ENCODE peak calls at places on chromosomes 3 and 15, in six cellular contexts. One of them, this sample, is unnamed.

GRCh38 chr15:73586006-73586654 is 47.1 kb downstream of the NPTN start:
- DNase-seq in H1: no peak
- DNase-seq in H9: no peak
- DNase-seq in IMR-90: no peak
- DNase-seq in mesenchymal stem cell: no peak
- DNase-seq in neuronal stem cell: no peak
- DNase-seq in this sample: no peak

GRCh38 chr3:72659609-72660008 is 188.6 kb downstream of the SHQ1 start:
- DNase-seq in H1: no peak
- DNase-seq in H9: no peak
- DNase-seq in IMR-90: no peak
- DNase-seq in mesenchymal stem cell: no peak
- DNase-seq in neuronal stem cell: no peak
- DNase-seq in this sample: no peak

GRCh38 chr3:193774916-193775285 is 181.9 kb downstream of the OPA1 start:
- DNase-seq in H1: no peak
- DNase-seq in H9: no peak
- DNase-seq in IMR-90: no peak
- DNase-seq in mesenchymal stem cell: no peak
- DNase-seq in neuronal stem cell: no peak
- DNase-seq in this sample: no peak

GRCh38 chr15:93474728-93475127 is 385.7 kb upstream of the RGMA start:
- DNase-seq in H1: no peak
- DNase-seq in H9: no peak
- DNase-seq in IMR-90: no peak
- DNase-seq in mesenchymal stem cell: no peak
- DNase-seq in neuronal stem cell: no peak
- DNase-seq in this sample: no peak

GRCh38 chr15:43218908-43219706 is 1.7 kb downstream of the EPB42 start:
- DNase-seq in H1: no peak
- DNase-seq in H9: peak; percentile 86
- DNase-seq in IMR-90: peak; percentile 18
- DNase-seq in mesenchymal stem cell: peak; percentile 28
- DNase-seq in neuronal stem cell: peak; percentile 44
- DNase-seq in this sample: peak; percentile 12

GRCh38 chr15:99158626-99159412 is 53.9 kb downstream of the SYNM start:
- DNase-seq in H1: no peak
- DNase-seq in H9: no peak
- DNase-seq in IMR-90: no peak
- DNase-seq in mesenchymal stem cell: no peak
- DNase-seq in neuronal stem cell: no peak
- DNase-seq in this sample: no peak

GRCh38 chr3:172042136-172042535 is 2.8 kb downstream of the FNDC3B start:
- DNase-seq in H1: no peak
- DNase-seq in H9: no peak
- DNase-seq in IMR-90: no peak
- DNase-seq in mesenchymal stem cell: peak; percentile 63
- DNase-seq in neuronal stem cell: no peak
- DNase-seq in this sample: no peak

GRCh38 chr3:18402140-18402834 is 22.9 kb downstream of the SATB1 start:
- DNase-seq in H1: no peak
- DNase-seq in H9: no peak
- DNase-seq in IMR-90: no peak
- DNase-seq in mesenchymal stem cell: no peak
- DNase-seq in neuronal stem cell: no peak
- DNase-seq in this sample: no peak

GRCh38 chr3:165195226-165195625 is 958 bp downstream of the SLITRK3 start:
- DNase-seq in H1: no peak
- DNase-seq in H9: no peak
- DNase-seq in IMR-90: no peak
- DNase-seq in mesenchymal stem cell: peak; percentile 10
- DNase-seq in neuronal stem cell: peak; percentile 5
- DNase-seq in this sample: no peak

GRCh38 chr3:42179110-42179725 is 86.8 kb downstream of the CCK start:
- DNase-seq in H1: no peak
- DNase-seq in H9: peak; percentile 66
- DNase-seq in IMR-90: peak; percentile 93
- DNase-seq in mesenchymal stem cell: peak; percentile 89
- DNase-seq in neuronal stem cell: peak; percentile 48
- DNase-seq in this sample: peak; percentile 73

GRCh38 chr15:71142780-71143179 is 27.5 kb downstream of the THSD4 start:
- DNase-seq in H1: no peak
- DNase-seq in H9: no peak
- DNase-seq in IMR-90: no peak
- DNase-seq in mesenchymal stem cell: no peak
- DNase-seq in neuronal stem cell: no peak
- DNase-seq in this sample: no peak

DNA sequence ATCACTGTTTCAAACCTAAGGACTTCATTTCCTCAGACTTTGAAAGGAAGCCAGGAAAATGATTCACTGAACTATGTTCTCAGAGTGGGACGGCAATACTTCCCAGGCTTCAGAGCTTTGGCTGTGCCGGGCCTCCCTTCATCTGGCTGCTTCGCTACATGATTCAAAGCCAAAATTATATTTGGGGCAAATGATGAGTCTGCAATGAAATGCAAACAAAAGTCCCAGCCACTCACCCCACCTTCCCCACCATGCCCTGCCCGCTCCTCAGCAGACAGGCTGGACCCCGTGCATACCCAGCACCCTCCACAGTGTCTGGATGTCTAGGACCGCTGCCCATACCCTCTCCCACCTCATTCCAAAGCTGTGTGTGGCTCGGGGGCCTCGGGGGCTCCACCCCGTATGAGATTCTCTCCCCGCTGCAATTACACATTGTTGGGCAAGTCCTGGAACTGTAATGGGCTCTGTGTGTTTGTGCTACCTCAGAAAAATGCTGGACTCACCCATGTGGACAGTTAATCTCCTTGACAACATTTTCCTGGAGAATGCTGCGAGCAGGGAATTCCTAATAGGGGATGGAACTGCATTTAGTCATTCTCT is 32.2 kb downstream of the ATP10A start:
- DNase-seq in H1: no peak
- DNase-seq in H9: no peak
- DNase-seq in IMR-90: peak; percentile 98
- DNase-seq in mesenchymal stem cell: peak; percentile 64
- DNase-seq in neuronal stem cell: no peak
- DNase-seq in this sample: peak; percentile 42
- H2AFZ ChIP-seq in H1: no peak overlapping the region
- H2AFZ ChIP-seq in H9: no peak overlapping the region
- H2AFZ ChIP-seq in IMR-90: peak overlapping the region; percentile 82
- H2AFZ ChIP-seq in mesenchymal stem cell: no peak overlapping the region
- H2AFZ ChIP-seq in neuronal stem cell: no peak overlapping the region
- H2AFZ ChIP-seq in this sample: no peak overlapping the region

DNA sequence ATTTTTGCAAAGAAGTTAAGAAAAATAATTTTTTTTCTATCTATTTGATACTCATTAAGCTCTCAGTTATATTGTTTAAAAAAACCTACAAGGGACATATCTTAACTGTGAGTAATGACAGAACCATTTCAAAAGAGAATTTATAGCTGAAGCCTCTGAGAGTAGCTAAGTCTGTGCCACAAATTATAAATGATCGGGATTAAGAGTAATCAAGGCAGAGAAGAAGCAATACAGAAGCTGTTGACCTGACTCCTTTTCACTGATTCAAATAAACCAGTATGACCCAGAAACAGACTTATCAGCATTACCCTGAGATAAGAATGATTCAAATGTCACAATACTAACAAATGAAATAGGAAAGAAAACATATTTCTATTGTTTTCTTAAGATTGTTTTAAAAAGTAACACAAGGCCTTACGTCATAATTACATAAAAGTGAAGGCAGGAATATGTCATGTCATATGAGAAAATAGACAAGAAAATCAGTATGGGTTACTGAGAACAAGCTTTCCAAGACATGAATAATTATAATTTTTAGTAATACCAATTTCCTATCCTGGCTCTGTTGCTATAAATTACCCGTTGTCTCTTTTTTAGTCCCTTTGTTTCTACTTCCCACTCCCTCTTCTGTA is 1534.6 kb downstream of the SI start:
- DNase-seq in H1: no peak
- DNase-seq in H9: no peak
- DNase-seq in IMR-90: no peak
- DNase-seq in mesenchymal stem cell: peak; percentile 18
- DNase-seq in neuronal stem cell: no peak
- DNase-seq in this sample: no peak
- H2BK5ac ChIP-seq in H1: no peak overlapping the region
- H2BK5ac ChIP-seq in H9: no peak overlapping the region
- H2BK5ac ChIP-seq in IMR-90: no peak overlapping the region
- H2BK5ac ChIP-seq in mesenchymal stem cell: no peak overlapping the region
- H2BK5ac ChIP-seq in neuronal stem cell: no peak overlapping the region
- H2BK5ac ChIP-seq in this sample: no peak overlapping the region

DNA sequence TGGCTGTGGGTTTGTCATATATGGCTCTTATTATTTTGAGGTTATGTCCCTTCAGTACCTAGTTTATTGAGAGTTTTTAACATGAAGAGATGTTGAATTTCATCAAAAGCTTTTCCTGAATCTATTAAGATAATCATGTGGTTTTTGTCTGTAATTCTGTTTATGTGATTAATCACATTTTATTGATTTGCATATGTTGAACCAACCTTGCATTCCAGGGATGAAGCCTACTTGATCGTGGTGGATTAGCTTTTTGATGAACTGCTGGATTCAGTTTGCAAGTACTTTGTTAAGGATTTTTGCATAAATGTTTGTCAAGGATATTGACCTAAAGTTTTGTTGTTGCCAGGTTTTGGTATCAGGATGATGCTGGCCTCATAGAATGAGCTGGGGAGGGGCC is 33.1 kb upstream of the IQCF2 start:
- DNase-seq in H1: no peak
- DNase-seq in H9: no peak
- DNase-seq in IMR-90: no peak
- DNase-seq in mesenchymal stem cell: no peak
- DNase-seq in neuronal stem cell: no peak
- DNase-seq in this sample: no peak
- H4K91ac ChIP-seq in H1: no peak overlapping the region
- H4K91ac ChIP-seq in H9: no peak overlapping the region
- H4K91ac ChIP-seq in IMR-90: no peak overlapping the region
- H4K91ac ChIP-seq in mesenchymal stem cell: no peak overlapping the region
- H4K91ac ChIP-seq in neuronal stem cell: no peak overlapping the region
- H4K91ac ChIP-seq in this sample: no peak overlapping the region

GRCh38 chr3:64488938-64489337 is 198.9 kb downstream of the ADAMTS9 start:
- DNase-seq in H1: no peak
- DNase-seq in H9: no peak
- DNase-seq in IMR-90: no peak
- DNase-seq in mesenchymal stem cell: no peak
- DNase-seq in neuronal stem cell: no peak
- DNase-seq in this sample: no peak

GRCh38 chr3:64489361-64490044 is 198.3 kb downstream of the ADAMTS9 start:
- DNase-seq in H1: peak; percentile 68
- DNase-seq in H9: peak; percentile 96
- DNase-seq in IMR-90: no peak
- DNase-seq in mesenchymal stem cell: peak; percentile 59
- DNase-seq in neuronal stem cell: peak; percentile 73
- DNase-seq in this sample: peak; percentile 37

GRCh38 chr3:64490180-64490579 is 197.6 kb downstream of the ADAMTS9 start:
- DNase-seq in H1: no peak
- DNase-seq in H9: no peak
- DNase-seq in IMR-90: no peak
- DNase-seq in mesenchymal stem cell: no peak
- DNase-seq in neuronal stem cell: no peak
- DNase-seq in this sample: no peak

DNA sequence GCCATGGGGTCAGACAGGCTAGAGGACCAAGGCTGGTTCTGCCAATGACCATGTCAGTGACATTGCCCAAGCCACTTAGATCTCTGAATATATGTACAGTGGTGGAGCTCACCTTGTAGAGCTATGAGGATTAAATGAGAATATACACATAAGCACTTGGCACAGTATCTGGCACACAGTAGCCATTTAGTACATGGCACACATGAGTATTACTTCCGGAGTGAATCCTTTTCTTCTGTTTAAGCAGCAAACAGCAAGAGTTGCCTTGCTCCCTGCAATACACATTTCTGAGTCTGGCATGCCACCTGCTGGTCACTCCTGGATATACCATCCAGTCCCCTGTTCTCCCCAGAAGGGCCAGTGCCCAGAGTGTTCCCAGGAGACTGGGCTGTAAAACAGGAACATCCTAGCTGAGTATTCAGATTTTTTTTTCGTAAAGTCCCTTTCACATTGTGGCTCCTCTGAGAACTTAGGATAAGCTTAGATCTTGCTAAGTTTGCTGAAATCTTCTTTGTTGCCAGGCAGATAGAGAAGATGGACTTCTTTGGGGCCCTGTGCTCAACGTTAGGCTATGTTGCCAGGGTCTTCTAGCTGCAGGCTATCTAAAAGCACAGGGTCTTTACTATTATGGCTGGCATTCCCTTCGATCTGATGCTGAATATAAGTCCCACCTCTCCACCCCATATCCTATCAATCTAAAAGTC is 203.4 kb downstream of the ADAMTS9 start:
- DNase-seq in H1: peak; percentile 73
- DNase-seq in H9: peak; percentile 82
- DNase-seq in IMR-90: peak; percentile 80
- DNase-seq in mesenchymal stem cell: peak; percentile 84
- DNase-seq in neuronal stem cell: peak; percentile 78
- DNase-seq in this sample: peak; percentile 87
- H2AFZ ChIP-seq in H1: peak overlapping the region; percentile 79
- H2AFZ ChIP-seq in H9: no peak overlapping the region
- H2AFZ ChIP-seq in IMR-90: peak overlapping the region; percentile 57
- H2AFZ ChIP-seq in mesenchymal stem cell: no peak overlapping the region
- H2AFZ ChIP-seq in neuronal stem cell: peak overlapping the region; percentile 57
- H2AFZ ChIP-seq in this sample: peak overlapping the region; percentile 14

GRCh38 chr15:52109559-52110451 is 2.8 kb downstream of the BCL2L10 start:
- DNase-seq in H1: no peak
- DNase-seq in H9: no peak
- DNase-seq in IMR-90: no peak
- DNase-seq in mesenchymal stem cell: no peak
- DNase-seq in neuronal stem cell: no peak
- DNase-seq in this sample: no peak
- H2BK5ac ChIP-seq in H1: no peak overlapping the region
- H2BK5ac ChIP-seq in H9: no peak overlapping the region
- H2BK5ac ChIP-seq in IMR-90: no peak overlapping the region
- H2BK5ac ChIP-seq in mesenchymal stem cell: no peak overlapping the region
- H2BK5ac ChIP-seq in neuronal stem cell: no peak overlapping the region
- H2BK5ac ChIP-seq in this sample: no peak overlapping the region

This sample was measured in trophoblast cell.